ENCODE peak calls at places on chromosome 18, in seven cellular contexts. One of them, this sample, is unnamed.

GRCh38 chr18:9737814-9738160 is 29.7 kb downstream of the RAB31 start:
- DNase-seq in neural progenitor cell: no peak
- DNase-seq in astrocyte of the spinal cord: peak; percentile 51
- DNase-seq in T-helper 9 cell: no peak
- DNase-seq in GM19239: no peak
- DNase-seq in fibroblast of lung: peak; percentile 59
- DNase-seq in Peyer's patch: no peak
- DNase-seq in this sample: no peak

GRCh38 chr18:59357928-59358327 is 1.1 kb downstream of the LMAN1 start:
- DNase-seq in neural progenitor cell: peak; percentile 13
- DNase-seq in astrocyte of the spinal cord: peak; percentile 77
- DNase-seq in T-helper 9 cell: no peak
- DNase-seq in GM19239: no peak
- DNase-seq in fibroblast of lung: peak; percentile 92
- DNase-seq in Peyer's patch: no peak
- DNase-seq in this sample: no peak

GRCh38 chr18:7596133-7596532 is 29.0 kb downstream of the PTPRM start:
- DNase-seq in neural progenitor cell: no peak
- DNase-seq in astrocyte of the spinal cord: no peak
- DNase-seq in T-helper 9 cell: no peak
- DNase-seq in GM19239: no peak
- DNase-seq in fibroblast of lung: no peak
- DNase-seq in Peyer's patch: no peak
- DNase-seq in this sample: no peak

GRCh38 chr18:331231-331771 is 63.5 kb upstream of the THOC1 start:
- DNase-seq in neural progenitor cell: no peak
- DNase-seq in astrocyte of the spinal cord: peak; percentile 70
- DNase-seq in T-helper 9 cell: no peak
- DNase-seq in GM19239: no peak
- DNase-seq in fibroblast of lung: peak; percentile 81
- DNase-seq in Peyer's patch: no peak
- DNase-seq in this sample: no peak

GRCh38 chr18:35513181-35513932 is 15.6 kb upstream of the INO80C start:
- DNase-seq in neural progenitor cell: peak; percentile 43
- DNase-seq in astrocyte of the spinal cord: peak; percentile 98
- DNase-seq in T-helper 9 cell: no peak
- DNase-seq in GM19239: no peak
- DNase-seq in fibroblast of lung: peak; percentile 86
- DNase-seq in Peyer's patch: no peak
- DNase-seq in this sample: no peak

GRCh38 chr18:9575558-9575957 is 38.8 kb downstream of the PPP4R1 start:
- DNase-seq in neural progenitor cell: peak; percentile 73
- DNase-seq in astrocyte of the spinal cord: peak; percentile 94
- DNase-seq in T-helper 9 cell: no peak
- DNase-seq in GM19239: no peak
- DNase-seq in fibroblast of lung: peak; percentile 92
- DNase-seq in Peyer's patch: peak; percentile 44
- DNase-seq in this sample: no peak

GRCh38 chr18:66317243-66318090 is 286.4 kb downstream of the CDH19 start:
- DNase-seq in neural progenitor cell: no peak
- DNase-seq in astrocyte of the spinal cord: no peak
- DNase-seq in T-helper 9 cell: no peak
- DNase-seq in GM19239: no peak
- DNase-seq in fibroblast of lung: no peak
- DNase-seq in Peyer's patch: no peak
- DNase-seq in this sample: no peak

GRCh38 chr18:73980289-73980979 is 167.2 kb downstream of the FBXO15 start:
- DNase-seq in neural progenitor cell: peak; percentile 48
- DNase-seq in astrocyte of the spinal cord: no peak
- DNase-seq in T-helper 9 cell: no peak
- DNase-seq in GM19239: no peak
- DNase-seq in fibroblast of lung: peak; percentile 18
- DNase-seq in Peyer's patch: no peak
- DNase-seq in this sample: no peak

GRCh38 chr18:56245856-56246575 is 392.4 kb downstream of the TXNL1 start:
- DNase-seq in neural progenitor cell: peak; percentile 11
- DNase-seq in astrocyte of the spinal cord: peak; percentile 57
- DNase-seq in T-helper 9 cell: no peak
- DNase-seq in GM19239: no peak
- DNase-seq in fibroblast of lung: peak; percentile 82
- DNase-seq in Peyer's patch: no peak
- DNase-seq in this sample: no peak

GRCh38 chr18:27921392-27921791 is 255.5 kb downstream of the CDH2 start:
- DNase-seq in neural progenitor cell: peak; percentile 11
- DNase-seq in astrocyte of the spinal cord: peak; percentile 10
- DNase-seq in T-helper 9 cell: no peak
- DNase-seq in GM19239: no peak
- DNase-seq in fibroblast of lung: peak; percentile 30
- DNase-seq in Peyer's patch: no peak
- DNase-seq in this sample: no peak

GRCh38 chr18:31487251-31488015 is 10.5 kb upstream of the DSG2 start:
- DNase-seq in neural progenitor cell: no peak
- DNase-seq in astrocyte of the spinal cord: peak; percentile 90
- DNase-seq in T-helper 9 cell: no peak
- DNase-seq in GM19239: no peak
- DNase-seq in fibroblast of lung: peak; percentile 97
- DNase-seq in Peyer's patch: no peak
- DNase-seq in this sample: no peak

GRCh38 chr18:23981369-23981768 is 33.2 kb upstream of the TTC39C start:
- DNase-seq in neural progenitor cell: peak; percentile 46
- DNase-seq in astrocyte of the spinal cord: no peak
- DNase-seq in T-helper 9 cell: no peak
- DNase-seq in GM19239: no peak
- DNase-seq in fibroblast of lung: no peak
- DNase-seq in Peyer's patch: peak; percentile 30
- DNase-seq in this sample: peak; percentile 59

GRCh38 chr18:26056291-26056690 is 34.1 kb downstream of the SS18 start:
- DNase-seq in neural progenitor cell: no peak
- DNase-seq in astrocyte of the spinal cord: no peak
- DNase-seq in T-helper 9 cell: no peak
- DNase-seq in GM19239: no peak
- DNase-seq in fibroblast of lung: peak; percentile 27
- DNase-seq in Peyer's patch: no peak
- DNase-seq in this sample: no peak

GRCh38 chr18:67151366-67151765 is 365.2 kb downstream of the DSEL start:
- DNase-seq in neural progenitor cell: peak; percentile 22
- DNase-seq in astrocyte of the spinal cord: no peak
- DNase-seq in T-helper 9 cell: no peak
- DNase-seq in GM19239: no peak
- DNase-seq in fibroblast of lung: no peak
- DNase-seq in Peyer's patch: no peak
- DNase-seq in this sample: no peak

GRCh38 chr18:24140697-24141096 is 1.8 kb downstream of the CABYR start:
- DNase-seq in neural progenitor cell: no peak
- DNase-seq in astrocyte of the spinal cord: no peak
- DNase-seq in T-helper 9 cell: no peak
- DNase-seq in GM19239: no peak
- DNase-seq in fibroblast of lung: no peak
- DNase-seq in Peyer's patch: no peak
- DNase-seq in this sample: no peak

GRCh38 chr18:54947115-54947514 is 12.1 kb downstream of the CCDC68 start:
- DNase-seq in neural progenitor cell: no peak
- DNase-seq in astrocyte of the spinal cord: no peak
- DNase-seq in T-helper 9 cell: no peak
- DNase-seq in GM19239: no peak
- DNase-seq in fibroblast of lung: no peak
- DNase-seq in Peyer's patch: no peak
- DNase-seq in this sample: no peak

GRCh38 chr18:34976084-34976483 is 65.1 kb upstream of the MAPRE2 start:
- DNase-seq in neural progenitor cell: peak; percentile 14
- DNase-seq in astrocyte of the spinal cord: no peak
- DNase-seq in T-helper 9 cell: no peak
- DNase-seq in GM19239: no peak
- DNase-seq in fibroblast of lung: no peak
- DNase-seq in Peyer's patch: no peak
- DNase-seq in this sample: no peak

GRCh38 chr18:51622676-51623075 is 425.2 kb upstream of the MEX3C start:
- DNase-seq in neural progenitor cell: peak; percentile 57
- DNase-seq in astrocyte of the spinal cord: no peak
- DNase-seq in T-helper 9 cell: no peak
- DNase-seq in GM19239: no peak
- DNase-seq in fibroblast of lung: no peak
- DNase-seq in Peyer's patch: no peak
- DNase-seq in this sample: no peak

GRCh38 chr18:54192900-54193299 is 31.6 kb downstream of the MBD2 start:
- DNase-seq in neural progenitor cell: no peak
- DNase-seq in astrocyte of the spinal cord: no peak
- DNase-seq in T-helper 9 cell: no peak
- DNase-seq in GM19239: no peak
- DNase-seq in fibroblast of lung: no peak
- DNase-seq in Peyer's patch: no peak
- DNase-seq in this sample: no peak

GRCh38 chr18:59395226-59396175 is 36.4 kb upstream of the LMAN1 start:
- DNase-seq in neural progenitor cell: peak; percentile 39
- DNase-seq in astrocyte of the spinal cord: no peak
- DNase-seq in T-helper 9 cell: no peak
- DNase-seq in GM19239: no peak
- DNase-seq in fibroblast of lung: no peak
- DNase-seq in Peyer's patch: no peak
- DNase-seq in this sample: no peak

GRCh38 chr18:47754311-47755101 is 176.0 kb downstream of the SMAD2 start:
- DNase-seq in neural progenitor cell: peak; percentile 83
- DNase-seq in astrocyte of the spinal cord: no peak
- DNase-seq in T-helper 9 cell: peak; percentile 55
- DNase-seq in GM19239: peak; percentile 40
- DNase-seq in fibroblast of lung: no peak
- DNase-seq in Peyer's patch: no peak
- DNase-seq in this sample: no peak

This sample was measured in GM12878.